ENCODE peak calls at places on chromosomes 2 and 18, in ten cellular contexts. I is pulmonary artery endothelial cell; D is uterus; K is T-cell; R is stimulated activated CD4-positive, alpha-beta T cell treated with anti-CD3 and anti-CD28 coated beads, Interleukin-15, amount 100 ng/mL, for 1 hour; M is T1000; L is upper lobe of right lung; U is CMK; Q is Ammon's horn; B is NCI-H2171 treated with DMSO at 0.1 percent for 48 hours. N is an unnamed sample.
A peak's percentile ranks its signal among the peaks of the same experiment; 100 is the strongest.

GRCh38 chr2:238053195-238053776 is 7.5 kb upstream of the SCLY start:
- DNase-seq in I (no peak), D (no peak), K (no peak), R (no peak), M (no peak), L (no peak), U (no peak), Q (no peak), B (no peak), N (no peak)

GRCh38 chr2:28949190-28949589 is 31.9 kb upstream of the TOGARAM2 start:
- DNase-seq in I (no peak), D (no peak), K (no peak), R (no peak), M (no peak), L (no peak), U (no peak), Q (no peak), B (no peak), N (no peak)

GRCh38 chr2:209937893-209938292 is 64.5 kb upstream of the RPE start:
- DNase-seq in I (no peak), D (no peak), K (no peak), R (no peak), M (no peak), L (no peak), U (no peak), Q (no peak), B (no peak), N (no peak)

GRCh38 chr2:62506421-62506750 is 391 bp upstream of the TMEM17 start:
- DNase-seq in I (no peak), D (no peak), K (no peak), R (no peak), M (no peak), L (no peak), U (no peak), Q (no peak), B (no peak), N (no peak)

GRCh38 chr2:9984217-9984739 is 32.8 kb downstream of the GRHL1 start:
- DNase-seq in I (no peak), D (no peak), K (no peak), R (no peak), M (no peak), L (no peak), U (peak; percentile 8), Q (peak; percentile 49), B (peak; percentile 29), N (no peak)

GRCh38 chr2:16407358-16407757 is 258.3 kb downstream of the CYRIA start:
- DNase-seq in I (no peak), D (no peak), K (no peak), R (no peak), M (no peak), L (no peak), U (no peak), Q (no peak), B (no peak), N (no peak)

GRCh38 chr2:8581601-8582041 is 100.2 kb upstream of the ID2 start:
- DNase-seq in I (no peak), D (no peak), K (no peak), R (no peak), M (no peak), L (no peak), U (peak; percentile 84), Q (no peak), B (no peak), N (no peak)

GRCh38 chr2:287471-287885 is 413 bp downstream of the ALKAL2 start:
- DNase-seq in I (no peak), D (peak; percentile 45), K (no peak), R (no peak), M (no peak), L (peak; percentile 80), U (no peak), Q (no peak), B (peak; percentile 33), N (no peak)

GRCh38 chr2:27079233-27080139 is 1.1 kb downstream of the EMILIN1 start:
- DNase-seq in I (no peak), D (no peak), K (no peak), R (no peak), M (no peak), L (no peak), U (no peak), Q (no peak), B (no peak), N (no peak)

GRCh38 chr2:209425082-209426071 is 1.5 kb downstream of the MAP2 start:
- DNase-seq in I (peak; percentile 20), D (no peak), K (no peak), R (no peak), M (peak; percentile 17), L (no peak), U (no peak), Q (peak; percentile 82), B (peak; percentile 72), N (no peak)

GRCh38 chr2:30691948-30692828 is 115.1 kb downstream of the CAPN13 start:
- DNase-seq in I (no peak), D (no peak), K (no peak), R (no peak), M (no peak), L (no peak), U (no peak), Q (no peak), B (no peak), N (no peak)

GRCh38 chr2:152432206-152432653 is 97.3 kb downstream of the FMNL2 start:
- DNase-seq in I (no peak), D (peak; percentile 23), K (no peak), R (no peak), M (no peak), L (no peak), U (no peak), Q (no peak), B (peak; percentile 84), N (no peak)

GRCh38 chr2:204115288-204115687 is 178.7 kb downstream of the ICOS start:
- DNase-seq in I (no peak), D (no peak), K (no peak), R (no peak), M (no peak), L (no peak), U (no peak), Q (no peak), B (no peak), N (no peak)

GRCh38 chr2:56207760-56208159 is 24.0 kb downstream of the CCDC85A start:
- DNase-seq in I (no peak), D (no peak), K (no peak), R (no peak), M (no peak), L (no peak), U (no peak), Q (no peak), B (no peak), N (no peak)

GRCh38 chr2:151334082-151334815 is 23.1 kb upstream of the TNFAIP6 start:
- DNase-seq in I (peak; percentile 35), D (no peak), K (no peak), R (no peak), M (no peak), L (no peak), U (no peak), Q (peak; percentile 32), B (no peak), N (no peak)

GRCh38 chr2:197191177-197191947 is 119.2 kb downstream of the ANKRD44 start:
- DNase-seq in I (no peak), D (no peak), K (no peak), R (no peak), M (no peak), L (no peak), U (no peak), Q (no peak), B (peak; percentile 72), N (no peak)

GRCh38 chr2:207166039-207166348 is 246 bp upstream of the KLF7 start:
- DNase-seq in I (peak; percentile 99), D (peak; percentile 99), K (peak; percentile 93), R (peak; percentile 91), M (peak; percentile 99), L (peak; percentile 99), U (peak; percentile 87), Q (peak; percentile 100), B (peak; percentile 99), N (peak; percentile 97)

GRCh38 chr18:23668731-23669130 is 6.0 kb upstream of the ANKRD29 start:
- DNase-seq in I (no peak), D (no peak), K (no peak), R (no peak), M (no peak), L (no peak), U (no peak), Q (no peak), B (peak; percentile 35), N (no peak)

GRCh38 chr2:150023044-150023443 is 435.5 kb upstream of the MMADHC start:
- DNase-seq in I (no peak), D (no peak), K (no peak), R (no peak), M (no peak), L (no peak), U (no peak), Q (no peak), B (no peak), N (no peak)

GRCh38 chr2:169808211-169808610 is 9.5 kb downstream of the SSB start:
- DNase-seq in I (no peak), D (no peak), K (no peak), R (no peak), M (no peak), L (no peak), U (no peak), Q (no peak), B (no peak), N (no peak)

GRCh38 chr18:49030692-49031443 is 80.1 kb upstream of the SMAD7 start:
- DNase-seq in I (no peak), D (peak; percentile 6), K (no peak), R (no peak), M (no peak), L (peak; percentile 8), U (no peak), Q (no peak), B (peak; percentile 7), N (no peak)

GRCh38 chr2:187618813-187619212 is 64.6 kb upstream of the TFPI start:
- DNase-seq in I (no peak), D (no peak), K (no peak), R (no peak), M (no peak), L (no peak), U (no peak), Q (peak; percentile 24), B (no peak), N (no peak)

GRCh38 chr2:64330691-64331429 is 123.1 kb upstream of the LGALSL start:
- DNase-seq in I (peak; percentile 61), D (peak; percentile 89), K (peak; percentile 74), R (peak; percentile 52), M (peak; percentile 41), L (peak; percentile 83), U (peak; percentile 62), Q (peak; percentile 93), B (peak; percentile 85), N (peak; percentile 78)

GRCh38 chr2:146986161-146986560 is 858.7 kb upstream of the ACVR2A start:
- DNase-seq in I (peak; percentile 36), D (no peak), K (no peak), R (no peak), M (no peak), L (no peak), U (no peak), Q (no peak), B (no peak), N (no peak)

GRCh38 chr2:170166735-170167134 is 11.2 kb upstream of the MYO3B start:
- DNase-seq in I (no peak), D (no peak), K (no peak), R (no peak), M (no peak), L (no peak), U (no peak), Q (no peak), B (no peak), N (no peak)

GRCh38 chr2:6081542-6081872 is 389.3 kb downstream of the SOX11 start:
- DNase-seq in I (no peak), D (no peak), K (no peak), R (no peak), M (no peak), L (no peak), U (no peak), Q (no peak), B (no peak), N (no peak)

GRCh38 chr2:229922449-229923386 is at the start of gene FBXO36:
- DNase-seq in I (no peak), D (peak; percentile 27), K (peak; percentile 85), R (peak; percentile 82), M (no peak), L (peak; percentile 94), U (no peak), Q (peak; percentile 91), B (peak; percentile 75), N (peak; percentile 90)

GRCh38 chr2:96089356-96090180 is 26.8 kb downstream of the ADRA2B start:
- DNase-seq in I (no peak), D (no peak), K (no peak), R (no peak), M (no peak), L (peak; percentile 63), U (no peak), Q (peak; percentile 72), B (no peak), N (peak; percentile 56)